ENCODE peak calls at places on chromosome 14, in four cellular contexts. F, W, H and M are unnamed samples.

GRCh38 chr14:22540811-22541360 is 48.1 kb downstream of the DAD1 start:
- DNase-seq in F (no peak), W (no peak), H (no peak), M (no peak)

GRCh38 chr14:56118611-56119181 is 485 bp downstream of the PELI2 start:
- DNase-seq in F (no peak), W (no peak), H (peak; percentile 31), M (no peak)

GRCh38 chr14:99562848-99563748 is 40.9 kb downstream of the CCDC85C start:
- DNase-seq in F (peak; percentile 84), W (no peak), H (peak; percentile 84), M (peak; percentile 94)

GRCh38 chr14:98903371-98903770 is 368.6 kb downstream of the BCL11B start:
- DNase-seq in F (no peak), W (no peak), H (no peak), M (no peak)

GRCh38 chr14:88559852-88560251 is 3.0 kb upstream of the ZC3H14 start:
- DNase-seq in F (peak; percentile 53), W (no peak), H (peak; percentile 41), M (no peak)

GRCh38 chr14:59918824-59919581 is 941 bp upstream of the LRRC9 start:
- DNase-seq in F (peak; percentile 32), W (peak; percentile 16), H (peak; percentile 56), M (peak; percentile 67)

GRCh38 chr14:87461704-87462103 is 531.3 kb downstream of the GALC start:
- DNase-seq in F (no peak), W (no peak), H (no peak), M (no peak)

GRCh38 chr14:76941544-76942287 is 86.8 kb downstream of the IRF2BPL start:
- DNase-seq in F (no peak), W (no peak), H (no peak), M (no peak)

GRCh38 chr14:30995674-30996073 is 29.8 kb upstream of the AP4S1 start:
- DNase-seq in F (no peak), W (no peak), H (no peak), M (no peak)

GRCh38 chr14:102181187-102181586 is 41.5 kb downstream of the WDR20 start:
- DNase-seq in F (no peak), W (no peak), H (no peak), M (no peak)

GRCh38 chr14:80215081-80215480 is 3.8 kb upstream of the DIO2 start:
- DNase-seq in F (no peak), W (no peak), H (no peak), M (peak; percentile 98)

GRCh38 chr14:24232121-24232644 is at the start of gene NEDD8:
- DNase-seq in F (peak; percentile 99), W (peak; percentile 81), H (peak; percentile 88), M (peak; percentile 95)

GRCh38 chr14:39957987-39958386 is 525.8 kb upstream of the FBXO33 start:
- DNase-seq in F (no peak), W (no peak), H (no peak), M (no peak)

GRCh38 chr14:50230601-50231474 is 540 bp downstream of the SOS2 start:
- DNase-seq in F (peak; percentile 29), W (peak; percentile 21), H (peak; percentile 75), M (peak; percentile 72)

GRCh38 chr14:61553730-61554641 is 141.3 kb upstream of the HIF1A start:
- DNase-seq in F (peak; percentile 99), W (no peak), H (no peak), M (peak; percentile 87)

GRCh38 chr14:104698688-104699425 is 9.4 kb downstream of the INF2 start:
- DNase-seq in F (no peak), W (no peak), H (no peak), M (no peak)
- H3K79me2 ChIP-seq in F (no peaks in the 10 kb centered on the region), W (peaks cover 68% of the 10 kb centered on the region), H (peaks cover 52% of the 10 kb centered on the region), M (peaks cover 17% of the 10 kb centered on the region)

GRCh38 chr14:33631021-33631420 is 319.9 kb downstream of the EGLN3 start:
- DNase-seq in F (no peak), W (no peak), H (no peak), M (peak; percentile 31)
- H3K79me2 ChIP-seq in F (no peaks in the 10 kb centered on the region), W (no peaks in the 10 kb centered on the region), H (no peaks in the 10 kb centered on the region), M (no peaks in the 10 kb centered on the region)

GRCh38 chr14:100640481-100641273 is 53.5 kb upstream of the BEGAIN start:
- DNase-seq in F (no peak), W (no peak), H (no peak), M (no peak)
- H3K79me2 ChIP-seq in F (no peaks in the 10 kb centered on the region), W (no peaks in the 10 kb centered on the region), H (no peaks in the 10 kb centered on the region), M (no peaks in the 10 kb centered on the region)

DNA sequence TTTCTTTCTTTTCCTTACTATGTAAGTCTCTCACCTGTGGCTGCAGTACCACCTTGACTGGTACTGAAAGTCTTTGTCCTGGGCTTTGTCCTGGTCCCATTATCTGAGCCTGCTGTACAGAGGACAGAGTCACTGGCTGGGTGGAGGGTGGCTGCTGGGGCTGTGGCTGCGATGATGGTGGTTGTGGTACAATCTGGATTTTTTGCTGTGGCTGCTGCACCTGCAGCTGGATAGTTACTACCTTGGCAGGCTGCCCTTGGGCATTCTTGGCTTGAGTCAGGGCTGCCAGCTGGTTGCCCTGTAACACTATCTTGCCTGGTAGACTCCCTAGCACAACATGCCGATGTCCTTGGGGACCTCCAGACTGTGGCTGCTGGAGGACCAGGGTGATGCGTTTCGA is 27.0 kb downstream of the CHD8 start:
- DNase-seq in F (no peak), W (no peak), H (no peak), M (no peak)
- H3K79me2 ChIP-seq in F (peaks cover 25% of the 10 kb centered on the region), W (peaks cover 65% of the 10 kb centered on the region), H (peaks cover 52% of the 10 kb centered on the region), M (no peaks in the 10 kb centered on the region)

GRCh38 chr14:54700717-54701116 is 133.8 kb downstream of the SAMD4A start:
- DNase-seq in F (no peak), W (no peak), H (no peak), M (no peak)

GRCh38 chr14:54697806-54698205 is 130.9 kb downstream of the SAMD4A start:
- DNase-seq in F (no peak), W (no peak), H (no peak), M (no peak)

GRCh38 chr14:54698501-54698900 is 131.6 kb downstream of the SAMD4A start:
- DNase-seq in F (no peak), W (no peak), H (no peak), M (no peak)

GRCh38 chr14:54699735-54700134 is 132.8 kb downstream of the SAMD4A start:
- DNase-seq in F (no peak), W (no peak), H (no peak), M (no peak)

GRCh38 chr14:54699087-54699530 is 132.2 kb downstream of the SAMD4A start:
- DNase-seq in F (no peak), W (no peak), H (no peak), M (peak; percentile 20)
- H3K79me2 ChIP-seq in F (peaks cover 6% of the 10 kb centered on the region), W (no peaks in the 10 kb centered on the region), H (peaks cover 79% of the 10 kb centered on the region), M (peaks cover 3% of the 10 kb centered on the region)

DNA sequence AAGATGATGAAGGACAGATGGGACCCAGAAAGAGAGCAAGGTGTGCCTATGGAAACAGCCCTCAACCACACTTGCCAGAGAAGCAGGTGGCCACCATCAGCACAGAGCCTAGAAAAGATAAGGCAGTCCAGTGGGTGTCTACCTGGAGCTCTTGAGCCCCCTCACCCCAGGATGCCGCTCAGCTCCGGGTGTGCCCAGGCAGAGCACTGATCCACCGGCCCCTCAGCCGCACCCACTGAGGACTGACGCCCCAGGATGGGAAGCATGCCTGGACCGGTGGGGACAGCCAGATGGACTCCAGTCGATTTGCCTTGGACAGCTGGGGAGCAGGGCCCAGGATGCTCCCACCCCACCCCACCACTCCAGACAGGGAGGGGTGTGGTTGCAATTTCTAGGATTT is 15.1 kb upstream of the ZFP36L1 start:
- DNase-seq in F (no peak), W (no peak), H (peak; percentile 27), M (no peak)
- H3K79me2 ChIP-seq in F (no peaks in the 10 kb centered on the region), W (no peaks in the 10 kb centered on the region), H (no peaks in the 10 kb centered on the region), M (no peaks in the 10 kb centered on the region)

DNA sequence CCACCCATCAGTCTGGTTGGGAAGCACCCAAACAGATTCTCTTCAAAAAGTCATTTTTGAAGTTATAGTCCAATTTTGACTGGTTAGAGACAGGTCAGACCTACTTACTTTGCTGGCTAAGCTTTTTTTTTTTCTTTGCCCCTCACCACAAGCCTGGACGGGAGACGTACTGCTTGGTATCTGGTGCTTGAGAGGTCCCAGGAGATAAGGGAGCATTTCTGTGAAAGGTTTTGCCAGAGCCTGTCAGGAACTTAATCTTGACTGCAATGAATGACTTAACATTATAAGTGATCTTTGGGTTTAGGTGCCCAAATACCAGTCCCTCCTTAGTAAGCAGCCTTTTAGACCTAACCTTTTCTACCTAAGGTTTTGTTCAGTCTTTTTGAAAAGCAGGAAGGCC is 6.3 kb downstream of the MTHFD1 start:
- DNase-seq in F (no peak), W (no peak), H (no peak), M (no peak)
- H3K79me2 ChIP-seq in F (peaks cover 86% of the 10 kb centered on the region), W (peaks cover 97% of the 10 kb centered on the region), H (peaks cover 48% of the 10 kb centered on the region), M (no peaks in the 10 kb centered on the region)